ENCODE peak calls at places on chromosome X, in eight cellular contexts. J is AG09309, M is lower lobe of right lung, C is left ventricle myocardium inferior, A is IMR-90, Y is fibroblast of lung, H is NB4, P is thyroid gland. X is an unnamed sample.

GRCh38 chrX:26037367-26037766 is 100.8 kb upstream of the MAGEB18 start:
- DNase-seq in J (no peak), Y (no peak), P (no peak), C (no peak), M (no peak), A (no peak), H (no peak), X (no peak)

GRCh38 chrX:48489892-48490291 is 13.9 kb downstream of the FTSJ1 start:
- DNase-seq in J (no peak), A (no peak), H (no peak), Y (no peak), P (no peak), C (no peak), M (no peak), X (no peak)

GRCh38 chrX:134251241-134251640 is 14.3 kb downstream of the CCDC160 start:
- DNase-seq in C (no peak), A (no peak), J (no peak), H (no peak), P (no peak), Y (no peak), M (no peak), X (no peak)

GRCh38 chrX:39508300-39508692 is 589.5 kb downstream of the BCOR start:
- DNase-seq in P (no peak), C (no peak), A (no peak), M (no peak), Y (no peak), H (no peak), J (no peak), X (no peak)

GRCh38 chrX:30504309-30504708 is 73.3 kb downstream of the TASL start:
- DNase-seq in A (peak; percentile 41), P (no peak), M (no peak), Y (peak; percentile 56), H (peak; percentile 40), C (no peak), J (no peak), X (peak; percentile 57)

GRCh38 chrX:65196758-65197371 is 220.6 kb upstream of the ZC4H2 start:
- DNase-seq in C (no peak), A (no peak), Y (no peak), M (peak; percentile 38), P (peak; percentile 34), J (no peak), H (no peak), X (no peak)

GRCh38 chrX:23008431-23009099 is 8.8 kb downstream of the DDX53 start:
- DNase-seq in M (no peak), P (no peak), A (peak; percentile 39), H (peak; percentile 39), Y (peak; percentile 59), C (no peak), J (no peak), X (peak; percentile 57)

GRCh38 chrX:15143050-15143824 is 126.6 kb downstream of the ASB9 start:
- DNase-seq in Y (peak; percentile 41), H (peak; percentile 43), C (peak; percentile 13), J (no peak), P (peak; percentile 63), M (peak; percentile 43), A (peak; percentile 45), X (peak; percentile 65)

GRCh38 chrX:111182938-111183337 is 86.9 kb downstream of the PAK3 start:
- DNase-seq in J (no peak), A (no peak), M (no peak), C (no peak), Y (no peak), H (no peak), P (no peak), X (no peak)

GRCh38 chrX:78514852-78515251 is 144.3 kb downstream of the RTL3 start:
- DNase-seq in J (no peak), M (no peak), A (no peak), C (no peak), H (peak; percentile 6), Y (no peak), P (no peak), X (no peak)

GRCh38 chrX:51955200-51955599 is 61.8 kb downstream of the MAGED1 start:
- DNase-seq in A (no peak), M (no peak), P (no peak), Y (no peak), H (no peak), J (no peak), C (no peak), X (no peak)

GRCh38 chrX:47976254-47977151 is 27.3 kb downstream of the ZNF182 start:
- DNase-seq in Y (no peak), P (no peak), J (no peak), H (no peak), C (no peak), A (no peak), M (no peak), X (no peak)

GRCh38 chrX:63922221-63922620 is 137.2 kb upstream of the ARHGEF9 start:
- DNase-seq in Y (peak; percentile 1), J (no peak), M (no peak), H (no peak), C (no peak), P (no peak), A (peak; percentile 22), X (peak; percentile 17)

GRCh38 chrX:65300104-65300809 is 234.3 kb downstream of the LAS1L start:
- DNase-seq in H (peak; percentile 3), A (no peak), Y (no peak), J (no peak), C (no peak), M (no peak), P (no peak), X (no peak)

GRCh38 chrX:78357342-78358055 is 30.1 kb upstream of the CYSLTR1 start:
- DNase-seq in P (no peak), A (no peak), C (no peak), Y (no peak), H (no peak), J (no peak), M (no peak), X (no peak)

GRCh38 chrX:109732319-109732779 is 708 bp downstream of the ACSL4 start:
- DNase-seq in C (no peak), P (no peak), H (peak; percentile 59), A (peak; percentile 59), M (no peak), J (no peak), Y (peak; percentile 42), X (peak; percentile 70)

GRCh38 chrX:13937370-13938052 is 92.2 kb downstream of the GEMIN8 start:
- DNase-seq in C (no peak), H (peak; percentile 2), A (peak; percentile 53), P (no peak), J (peak; percentile 7), M (no peak), Y (peak; percentile 45), X (peak; percentile 5)
- H3K4me3 ChIP-seq in C (peak overlapping the region; percentile 69), H (no peak overlapping the region), A (peak overlapping the region; percentile 35), P (no peak overlapping the region), J (peak overlapping the region; percentile 18), M (peak overlapping the region; percentile 58), Y (peak overlapping the region; percentile 55), X (peak overlapping the region; percentile 40)

GRCh38 chrX:41909068-41909467 is 14.3 kb downstream of the CASK start:
- DNase-seq in P (no peak), M (no peak), H (no peak), J (no peak), C (no peak), A (no peak), Y (no peak), X (no peak)

GRCh38 chrX:41903544-41903943 is 19.8 kb downstream of the CASK start:
- DNase-seq in C (no peak), Y (no peak), A (no peak), M (no peak), J (no peak), H (no peak), P (no peak), X (no peak)

DNA sequence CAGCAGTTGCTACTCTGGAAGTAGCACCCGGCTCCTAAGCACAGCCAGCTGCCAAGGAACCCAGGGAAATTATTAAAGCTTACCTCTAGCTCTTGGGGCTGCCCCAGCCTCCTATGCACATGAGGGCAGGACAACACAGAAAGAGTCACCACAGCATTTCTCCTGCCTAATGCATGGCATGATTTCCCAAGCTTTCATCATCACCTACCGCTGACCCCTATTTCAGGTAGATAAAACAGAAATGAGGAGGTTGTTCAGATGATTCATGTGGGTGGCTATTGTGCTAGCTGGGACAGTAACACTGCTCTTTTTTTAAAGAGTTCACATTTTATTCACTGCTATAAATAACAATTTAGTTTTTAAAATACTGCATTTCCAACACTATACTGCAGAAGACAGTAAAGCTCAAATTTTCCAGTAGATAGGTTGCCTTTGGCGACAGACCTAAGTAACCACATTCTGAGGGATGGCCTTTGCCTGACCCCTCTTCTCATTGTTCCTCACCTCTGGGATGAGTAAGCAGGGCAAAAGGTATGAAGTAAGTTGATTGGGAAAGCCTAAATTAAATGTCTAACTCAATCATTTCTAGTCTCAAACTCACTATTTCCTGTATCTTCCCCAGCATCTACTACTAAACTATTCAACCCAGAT is 16.7 kb downstream of the CASK start:
- DNase-seq in Y (no peak), P (no peak), A (no peak), M (no peak), J (no peak), H (no peak), C (no peak), X (peak; percentile 39)
- TF ChIP-seq CTCF in Y (no peak), P (no peak), A (no peak), M (no peak), J (no peak), H (no peak), C (no peak), X (no peak)

GRCh38 chrX:113651306-113651705 is 810.7 kb upstream of the AMOT start:
- DNase-seq in H (no peak), J (no peak), P (no peak), C (no peak), M (no peak), Y (no peak), A (no peak), X (no peak)
- H3K4me3 ChIP-seq in H (no peak overlapping the region), J (no peak overlapping the region), P (no peak overlapping the region), C (no peak overlapping the region), M (no peak overlapping the region), Y (no peak overlapping the region), A (no peak overlapping the region), X (no peak overlapping the region)

GRCh38 chrX:50448565-50448964 is 22.1 kb downstream of the DGKK start:
- DNase-seq in Y (no peak), P (no peak), J (no peak), H (peak; percentile 71), C (no peak), A (peak; percentile 1), M (no peak), X (no peak)
- TF ChIP-seq CTCF in Y (no peak), P (no peak), J (no peak), H (peak; percentile 44), C (no peak), A (no peak), M (no peak), X (no peak)

GRCh38 chrX:72182924-72183323 is 1.4 kb downstream of the PIN4 start:
- DNase-seq in H (no peak), A (no peak), M (no peak), Y (no peak), J (no peak), P (no peak), C (no peak), X (no peak)
- H3K4me3 ChIP-seq in H (no peak overlapping the region), A (no peak overlapping the region), M (peak overlapping the region; percentile 75), Y (peak overlapping the region; percentile 85), J (no peak overlapping the region), P (no peak overlapping the region), C (peak overlapping the region; percentile 82), X (no peak overlapping the region)